ENCODE peak calls at places on chromosomes 6 and 20, in five cellular contexts. H is tibial artery, A is left ventricle myocardium inferior, L is tibial nerve, G is sigmoid colon. N is an unnamed sample.
A peak's percentile ranks its signal among the peaks of the same experiment; 100 is the strongest.

GRCh38 chr6:34049395-34050342 is 96.2 kb downstream of the GRM4 start:
- DNase-seq in H (no peak), A (no peak), L (no peak), G (no peak), N (no peak)

GRCh38 chr20:57066126-57066900 is 200.1 kb downstream of the BMP7 start:
- DNase-seq in H (peak; percentile 17), A (no peak), L (no peak), G (peak; percentile 2), N (no peak)

GRCh38 chr20:63697868-63698545 is 1.6 kb downstream of the TNFRSF6B start:
- DNase-seq in H (peak; percentile 67), A (no peak), L (no peak), G (peak; percentile 66), N (no peak)

GRCh38 chr6:45584127-45584526 is 206.4 kb upstream of the SUPT3H start:
- DNase-seq in H (no peak), A (no peak), L (no peak), G (no peak), N (no peak)

GRCh38 chr6:132247381-132248159 is 153.7 kb downstream of the MOXD1 start:
- DNase-seq in H (no peak), A (no peak), L (no peak), G (no peak), N (no peak)

GRCh38 chr6:135251964-135252429 is 70.9 kb downstream of the MYB start:
- DNase-seq in H (no peak), A (no peak), L (no peak), G (no peak), N (no peak)

GRCh38 chr6:150866147-150867073 is 908 bp downstream of the MTHFD1L start:
- DNase-seq in H (peak; percentile 95), A (peak; percentile 79), L (peak; percentile 57), G (peak; percentile 90), N (peak; percentile 89)

GRCh38 chr20:31909253-31910070 is 39.0 kb downstream of the TTLL9 start:
- DNase-seq in H (no peak), A (no peak), L (no peak), G (peak; percentile 15), N (no peak)

GRCh38 chr20:42123981-42124473 is 505.9 kb upstream of the CHD6 start:
- DNase-seq in H (no peak), A (peak; percentile 22), L (no peak), G (no peak), N (no peak)

GRCh38 chr6:152401978-152402377 is 235.2 kb downstream of the SYNE1 start:
- DNase-seq in H (no peak), A (no peak), L (no peak), G (no peak), N (no peak)

GRCh38 chr20:2775139-2775538 is 25.3 kb downstream of the CPXM1 start:
- DNase-seq in H (no peak), A (no peak), L (no peak), G (no peak), N (no peak)

GRCh38 chr20:11799131-11799800 is 118.4 kb upstream of the BTBD3 start:
- DNase-seq in H (no peak), A (no peak), L (no peak), G (no peak), N (no peak)

GRCh38 chr6:105900120-105900937 is 185.8 kb upstream of the PRDM1 start:
- DNase-seq in H (no peak), A (no peak), L (no peak), G (no peak), N (no peak)

GRCh38 chr6:150352321-150353296 is 16.2 kb upstream of the IYD start:
- DNase-seq in H (no peak), A (no peak), L (no peak), G (no peak), N (no peak)

GRCh38 chr6:99905209-99906106 is 88.6 kb downstream of the MCHR2 start:
- DNase-seq in H (no peak), A (no peak), L (no peak), G (no peak), N (no peak)

GRCh38 chr6:81847866-81848265 is 95.4 kb upstream of the TENT5A start:
- DNase-seq in H (no peak), A (no peak), L (no peak), G (no peak), N (no peak)

GRCh38 chr6:33613794-33614166 is 7.3 kb upstream of the ITPR3 start:
- DNase-seq in H (peak; percentile 70), A (no peak), L (no peak), G (peak; percentile 78), N (no peak)

GRCh38 chr6:169185692-169186485 is 67.8 kb downstream of the THBS2 start:
- DNase-seq in H (no peak), A (no peak), L (no peak), G (no peak), N (no peak)

GRCh38 chr6:131949909-131950766 is 1.0 kb downstream of the CCN2 start:
- DNase-seq in H (peak; percentile 89), A (peak; percentile 76), L (peak; percentile 52), G (peak; percentile 92), N (peak; percentile 77)

GRCh38 chr6:152635949-152636674 is 1.1 kb downstream of the SYNE1 start:
- DNase-seq in H (no peak), A (peak; percentile 27), L (no peak), G (peak; percentile 73), N (no peak)

GRCh38 chr6:2028457-2029038 is 216.9 kb downstream of the GMDS start:
- DNase-seq in H (no peak), A (no peak), L (no peak), G (no peak), N (no peak)

GRCh38 chr6:81747327-81747726 is 5.2 kb downstream of the TENT5A start:
- DNase-seq in H (no peak), A (no peak), L (no peak), G (no peak), N (no peak)

GRCh38 chr20:37741055-37741454 is 47.2 kb downstream of the CTNNBL1 start:
- DNase-seq in H (no peak), A (no peak), L (no peak), G (no peak), N (no peak)

GRCh38 chr6:118356054-118356453 is 192.0 kb upstream of the PLN start:
- DNase-seq in H (no peak), A (no peak), L (no peak), G (no peak), N (no peak)

GRCh38 chr6:16698163-16698533 is 63.1 kb downstream of the ATXN1 start:
- DNase-seq in H (no peak), A (no peak), L (no peak), G (no peak), N (no peak)

GRCh38 chr20:62132421-62132820 is 10.1 kb downstream of the LSM14B start:
- DNase-seq in H (no peak), A (no peak), L (no peak), G (no peak), N (peak; percentile 73)

GRCh38 chr20:51985753-51986152 is 183.4 kb upstream of the SALL4 start:
- DNase-seq in H (no peak), A (no peak), L (no peak), G (no peak), N (no peak)

GRCh38 chr6:136365781-136366354 is 76.2 kb upstream of the BCLAF1 start:
- DNase-seq in H (peak; percentile 78), A (peak; percentile 60), L (peak; percentile 25), G (peak; percentile 77), N (peak; percentile 61)

GRCh38 chr20:37907677-37908397 is 4.9 kb downstream of the VSTM2L start:
- DNase-seq in H (no peak), A (no peak), L (no peak), G (no peak), N (no peak)

GRCh38 chr20:3924304-3925112 is 35.3 kb downstream of the PANK2 start:
- DNase-seq in H (no peak), A (peak; percentile 63), L (no peak), G (no peak), N (peak; percentile 44)
- TF ChIP-seq CTCF in H (no peak), A (no peak), L (no peak), G (no peak), N (no peak)

GRCh38 chr6:12336121-12336971 is 46.2 kb downstream of the EDN1 start:
- DNase-seq in H (no peak), A (no peak), L (no peak), G (no peak), N (no peak)

GRCh38 chr6:12335717-12336116 is 45.6 kb downstream of the EDN1 start:
- DNase-seq in H (no peak), A (no peak), L (no peak), G (no peak), N (no peak)

GRCh38 chr6:12339808-12340487 is 49.8 kb downstream of the EDN1 start:
- DNase-seq in H (no peak), A (no peak), L (no peak), G (no peak), N (no peak)

GRCh38 chr6:12340488-12340818 is 50.3 kb downstream of the EDN1 start:
- DNase-seq in H (no peak), A (no peak), L (no peak), G (no peak), N (no peak)

DNA sequence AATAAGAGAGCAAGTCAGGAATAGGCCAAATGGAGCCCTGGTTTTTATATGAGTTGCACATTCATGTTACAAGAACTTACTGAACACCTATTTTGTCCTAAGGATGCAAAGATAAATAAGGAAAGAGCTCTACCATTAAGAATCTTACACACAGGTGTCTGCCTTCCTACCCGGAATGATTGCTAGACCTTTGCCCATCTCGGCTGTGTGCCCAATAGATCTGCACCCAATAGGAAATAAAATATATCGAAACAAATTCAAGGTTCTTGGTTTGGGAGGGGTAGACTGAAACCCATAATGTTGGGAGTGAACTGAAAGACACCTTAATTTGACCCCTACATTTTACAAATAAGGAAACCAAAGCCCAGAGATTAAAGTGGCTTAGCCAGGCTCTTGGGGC is 48.9 kb downstream of the EDN1 start:
- DNase-seq in H (no peak), A (no peak), L (no peak), G (no peak), N (no peak)
- H3K4me1 ChIP-seq in H (no peaks in the 10 kb centered on the region), A (no peaks in the 10 kb centered on the region), L (no peaks in the 10 kb centered on the region), G (no peaks in the 10 kb centered on the region), N (no peaks in the 10 kb centered on the region)

GRCh38 chr20:1155342-1155741 is 29.4 kb downstream of the TMEM74B start:
- DNase-seq in H (no peak), A (no peak), L (no peak), G (no peak), N (no peak)

GRCh38 chr20:1150968-1151367 is 32.6 kb downstream of the PSMF1 start:
- DNase-seq in H (no peak), A (no peak), L (no peak), G (no peak), N (no peak)

GRCh38 chr20:1154224-1154623 is 30.6 kb downstream of the TMEM74B start:
- DNase-seq in H (no peak), A (no peak), L (no peak), G (no peak), N (no peak)

GRCh38 chr20:1150218-1150617 is 31.8 kb downstream of the PSMF1 start:
- DNase-seq in H (no peak), A (no peak), L (no peak), G (no peak), N (no peak)

DNA sequence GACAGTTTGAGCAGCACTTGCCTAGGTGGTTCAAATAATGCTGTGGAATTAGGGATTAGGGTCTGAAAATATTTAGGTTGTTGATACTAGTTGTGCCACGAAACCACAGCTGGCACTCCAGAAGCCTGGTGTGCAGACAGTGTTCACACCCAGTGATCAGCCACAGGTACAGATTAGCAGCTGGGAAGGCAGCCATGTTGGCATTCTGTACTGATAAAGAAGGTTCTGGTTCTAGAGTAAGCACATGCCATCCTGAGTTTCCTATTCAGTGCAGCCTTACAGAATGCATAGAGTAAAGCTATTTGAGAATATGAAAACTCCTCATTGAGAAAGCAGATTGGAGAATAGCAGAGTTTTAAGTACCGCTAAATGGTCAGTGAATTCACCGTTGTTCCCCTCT is 30.0 kb downstream of the TMEM74B start:
- DNase-seq in H (no peak), A (no peak), L (no peak), G (no peak), N (no peak)
- H3K36me3 ChIP-seq in H (peaks cover 40% of the 10 kb centered on the region), A (peaks cover 28% of the 10 kb centered on the region), L (peaks cover 58% of the 10 kb centered on the region), G (no peaks in the 10 kb centered on the region), N (peaks cover 11% of the 10 kb centered on the region)

GRCh38 chr6:78308025-78308424 is 559.3 kb upstream of the IRAK1BP1 start:
- DNase-seq in H (no peak), A (no peak), L (no peak), G (no peak), N (no peak)
- TF ChIP-seq CTCF in H (no peak), A (no peak), L (no peak), G (no peak), N (no peak)

N was measured in right atrium auricular region.